ENCODE peak calls at places on chromosomes 12 and 14, in five cellular contexts. X is WERI-Rb-1, E is MM.1S, Q is right atrium auricular region, P is left ventricle myocardium inferior. L is an unnamed sample.

GRCh38 chr12:6267007-6267721 is 43.3 kb upstream of the PLEKHG6 start:
- DNase-seq in E (no peak), X (no peak), Q (no peak), P (no peak), L (no peak)

GRCh38 chr12:48814313-48815280 is 3.7 kb upstream of the CACNB3 start:
- DNase-seq in X (peak), P (peak), Q (peak), E (peak), L (peak)

GRCh38 chr12:68785823-68786222 is 22.2 kb upstream of the MDM2 start:
- DNase-seq in P (no peak), X (no peak), Q (no peak), E (no peak), L (no peak)

GRCh38 chr14:103879570-103880333 is 32.4 kb upstream of the PPP1R13B start:
- DNase-seq in X (no peak), P (peak), E (no peak), Q (no peak), L (no peak)

GRCh38 chr14:39428118-39428517 is 4.1 kb downstream of the FBXO33 start:
- DNase-seq in P (no peak), Q (no peak), E (no peak), X (no peak), L (no peak)

GRCh38 chr14:58572092-58572853 is 65.5 kb upstream of the DACT1 start:
- DNase-seq in Q (no peak), E (no peak), P (no peak), X (no peak), L (no peak)

GRCh38 chr14:62084020-62084419 is 321.8 kb downstream of the SNAPC1 start:
- DNase-seq in E (no peak), Q (no peak), X (no peak), P (no peak), L (no peak)

GRCh38 chr12:49010092-49010668 is 8.4 kb downstream of the PRKAG1 start:
- DNase-seq in E (no peak), Q (no peak), P (no peak), X (no peak), L (peak)

GRCh38 chr12:106919910-106920544 is 35.7 kb upstream of the TMEM263 start:
- DNase-seq in Q (no peak), X (no peak), E (peak), P (no peak), L (no peak)

GRCh38 chr12:43937947-43938346 is 102.1 kb downstream of the TMEM117 start:
- DNase-seq in Q (no peak), E (no peak), X (peak), P (no peak), L (no peak)
- TF ChIP-seq CTCF in Q (no peak), E (peak), X (peak), P (no peak), L (no peak)

GRCh38 chr14:92963301-92964123 is 40.6 kb downstream of the CHGA start:
- DNase-seq in Q (no peak), X (peak), E (no peak), P (peak), L (no peak)

GRCh38 chr14:92962831-92963095 is 39.8 kb downstream of the CHGA start:
- DNase-seq in X (no peak), E (no peak), Q (no peak), P (peak), L (peak)

GRCh38 chr14:92961567-92961855 is 38.6 kb downstream of the CHGA start:
- DNase-seq in E (no peak), P (peak), Q (no peak), X (no peak), L (no peak)

GRCh38 chr14:92962031-92962830 is 39.3 kb downstream of the CHGA start:
- DNase-seq in Q (no peak), P (no peak), E (no peak), X (no peak), L (no peak)

GRCh38 chr14:92964124-92965109 is 41.5 kb downstream of the CHGA start:
- DNase-seq in Q (no peak), P (peak), E (no peak), X (no peak), L (no peak)
- H3K27ac ChIP-seq in Q (peak), P (peak), E (no peak), X (peak), L (peak)

DNA sequence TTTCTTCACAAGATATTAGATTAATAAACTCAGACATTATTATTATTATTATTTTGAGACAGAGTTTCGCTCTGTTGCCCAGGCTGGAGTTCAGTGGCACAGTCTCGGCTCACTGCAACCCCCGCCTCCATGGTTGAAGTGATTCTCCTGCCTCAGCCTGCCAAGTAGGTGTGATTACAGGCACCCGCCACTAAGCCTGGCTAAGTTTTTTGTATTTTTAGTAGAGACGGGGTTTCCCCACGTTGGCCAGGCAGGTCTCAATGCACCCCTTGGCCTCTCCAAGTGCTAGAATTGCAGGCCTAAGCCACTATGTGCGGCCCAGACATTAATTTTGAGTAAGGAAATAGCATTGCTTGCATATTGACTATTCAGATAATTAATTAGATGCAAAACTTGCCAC is 554.9 kb upstream of the LRFN5 start:
- DNase-seq in P (no peak), Q (no peak), E (no peak), X (no peak), L (no peak)
- TF ChIP-seq CTCF in P (no peak), Q (no peak), E (no peak), X (no peak), L (no peak)

GRCh38 chr12:54371328-54372112 is 7.2 kb upstream of the GPR84 start:
- DNase-seq in X (no peak), Q (peak), E (no peak), P (peak), L (peak)
- H3K27ac ChIP-seq in X (peak), Q (peak), E (no peak), P (peak), L (peak)

GRCh38 chr14:93011650-93012317 is 88.8 kb downstream of the CHGA start:
- DNase-seq in E (no peak), X (peak), Q (no peak), P (no peak), L (no peak)
- TF ChIP-seq CTCF in E (no peak), X (no peak), Q (no peak), P (no peak), L (no peak)

DNA sequence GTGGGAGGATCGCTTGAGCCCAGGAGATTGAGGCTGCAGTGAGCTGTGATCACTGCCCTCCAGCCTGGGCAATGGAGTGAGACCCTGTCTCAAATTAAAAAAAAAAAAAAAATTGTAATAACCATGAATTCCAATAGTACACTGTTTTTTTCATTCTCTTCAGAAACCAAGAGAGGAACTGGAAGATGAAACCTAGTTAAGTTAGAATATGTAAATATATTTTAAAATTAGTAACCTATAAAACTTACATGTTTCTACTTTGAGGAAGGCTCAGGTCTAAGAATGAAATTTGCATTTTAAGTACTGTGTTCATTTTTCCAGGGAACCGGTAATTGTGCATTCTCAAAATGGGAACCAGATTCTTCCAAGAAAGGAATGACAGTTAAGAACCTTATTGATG is 18.8 kb downstream of the KNTC1 start:
- DNase-seq in Q (no peak), E (no peak), P (no peak), X (no peak), L (no peak)
- H3K27ac ChIP-seq in Q (no peak), E (peak), P (no peak), X (no peak), L (no peak)